ENCODE peak calls at places on chromosomes 3 and 15, in six cellular contexts. C is esophagus muscularis mucosa; R is GM04504; B is T-helper 9 cell; Q is EL; K is activated CD4-positive, alpha-beta T cell treated with anti-CD3 and anti-CD28 coated beads, Interleukin-2, amount 50 U/mL, for 4 hours. E is an unnamed sample.
A peak's percentile ranks its signal among the peaks of the same experiment; 100 is the strongest.

GRCh38 chr15:66129561-66129960 is 124.0 kb downstream of the MEGF11 start:
- DNase-seq in C (no peak), R (no peak), B (no peak), Q (no peak), K (no peak), E (no peak)

GRCh38 chr3:184145120-184145524 is 10.0 kb downstream of the EIF2B5 start:
- DNase-seq in C (no peak), R (no peak), B (no peak), Q (peak; percentile 48), K (peak; percentile 27), E (peak; percentile 61)

GRCh38 chr3:122245513-122246174 is 62.2 kb downstream of the CASR start:
- DNase-seq in C (no peak), R (no peak), B (no peak), Q (peak; percentile 70), K (no peak), E (no peak)

GRCh38 chr3:42725454-42725853 is 22.9 kb upstream of the HHATL start:
- DNase-seq in C (no peak), R (no peak), B (no peak), Q (no peak), K (no peak), E (no peak)

GRCh38 chr15:58562135-58562534 is 130.3 kb downstream of the LIPC start:
- DNase-seq in C (no peak), R (no peak), B (no peak), Q (no peak), K (no peak), E (no peak)

GRCh38 chr3:9600597-9600996 is 47.0 kb upstream of the LHFPL4 start:
- DNase-seq in C (no peak), R (no peak), B (no peak), Q (no peak), K (no peak), E (peak; percentile 79)

GRCh38 chr3:51075221-51075775 is 309.8 kb upstream of the MANF start:
- DNase-seq in C (no peak), R (no peak), B (no peak), Q (no peak), K (no peak), E (no peak)

GRCh38 chr3:167166594-167167253 is 213.4 kb downstream of the ZBBX start:
- DNase-seq in C (no peak), R (no peak), B (no peak), Q (no peak), K (no peak), E (peak; percentile 67)

GRCh38 chr3:147735662-147736061 is 326.5 kb downstream of the ZIC1 start:
- DNase-seq in C (no peak), R (no peak), B (no peak), Q (no peak), K (no peak), E (no peak)

GRCh38 chr3:25218362-25218761 is 209.7 kb upstream of the RARB start:
- DNase-seq in C (no peak), R (no peak), B (no peak), Q (no peak), K (no peak), E (no peak)

GRCh38 chr3:18580268-18580667 is 155.1 kb upstream of the SATB1 start:
- DNase-seq in C (no peak), R (no peak), B (no peak), Q (no peak), K (no peak), E (no peak)

GRCh38 chr3:193996641-193997089 is 139.3 kb upstream of the HES1 start:
- DNase-seq in C (no peak), R (no peak), B (no peak), Q (no peak), K (no peak), E (no peak)

GRCh38 chr15:47961401-47962090 is 159.2 kb upstream of the SLC24A5 start:
- DNase-seq in C (no peak), R (no peak), B (no peak), Q (no peak), K (no peak), E (no peak)

GRCh38 chr15:77510066-77511044 is 89.7 kb downstream of the HMG20A start:
- DNase-seq in C (no peak), R (no peak), B (no peak), Q (no peak), K (no peak), E (no peak)

GRCh38 chr15:70088887-70089691 is 8.6 kb downstream of the TLE3 start:
- DNase-seq in C (no peak), R (no peak), B (no peak), Q (peak; percentile 9), K (no peak), E (peak; percentile 58)

GRCh38 chr15:41948499-41948898 is 23.9 kb downstream of the EHD4 start:
- DNase-seq in C (no peak), R (no peak), B (no peak), Q (no peak), K (no peak), E (peak; percentile 66)

GRCh38 chr3:185153170-185153733 is 392 bp upstream of the C3orf70 start:
- DNase-seq in C (no peak), R (no peak), B (no peak), Q (no peak), K (no peak), E (no peak)

GRCh38 chr3:98556164-98557130 is 24.7 kb downstream of the GPR15 start:
- DNase-seq in C (no peak), R (no peak), B (peak; percentile 28), Q (peak; percentile 30), K (peak; percentile 59), E (no peak)

GRCh38 chr15:87967951-87968350 is 288.6 kb downstream of the NTRK3 start:
- DNase-seq in C (no peak), R (no peak), B (no peak), Q (peak; percentile 51), K (no peak), E (no peak)

GRCh38 chr3:175941352-175941751 is 1082.2 kb downstream of the NAALADL2 start:
- DNase-seq in C (no peak), R (no peak), B (no peak), Q (peak; percentile 21), K (no peak), E (no peak)

GRCh38 chr15:56759450-56759845 is 26.1 kb upstream of the ZNF280D start:
- DNase-seq in C (no peak), R (peak; percentile 90), B (no peak), Q (peak; percentile 97), K (no peak), E (peak; percentile 61)

GRCh38 chr15:35444557-35445204 is 101.3 kb downstream of the DPH6 start:
- DNase-seq in C (no peak), R (no peak), B (no peak), Q (peak; percentile 59), K (no peak), E (no peak)

GRCh38 chr3:64445318-64446300 is 220.3 kb upstream of the PRICKLE2 start:
- DNase-seq in C (no peak), R (no peak), B (no peak), Q (peak; percentile 38), K (no peak), E (peak; percentile 36)

GRCh38 chr3:172107403-172107802 is 68.0 kb downstream of the FNDC3B start:
- DNase-seq in C (no peak), R (no peak), B (peak; percentile 30), Q (no peak), K (peak; percentile 22), E (no peak)

GRCh38 chr3:184874709-184875644 is 63.0 kb downstream of the VPS8 start:
- DNase-seq in C (no peak), R (peak; percentile 4), B (no peak), Q (peak; percentile 32), K (no peak), E (no peak)

GRCh38 chr3:24137958-24138875 is 193.1 kb downstream of the NR1D2 start:
- DNase-seq in C (peak; percentile 90), R (no peak), B (no peak), Q (no peak), K (no peak), E (no peak)

GRCh38 chr3:51276046-51276445 is 109.0 kb upstream of the MANF start:
- DNase-seq in C (no peak), R (no peak), B (no peak), Q (no peak), K (no peak), E (no peak)

GRCh38 chr15:86439614-86440013 is 359.9 kb downstream of the AGBL1 start:
- DNase-seq in C (no peak), R (no peak), B (no peak), Q (no peak), K (no peak), E (no peak)

GRCh38 chr15:34362047-34362773 is 4.8 kb downstream of the LPCAT4 start:
- DNase-seq in C (no peak), R (no peak), B (no peak), Q (no peak), K (no peak), E (no peak)